ENCODE peak calls at places on chromosomes 3 and 15, in seven cellular contexts. P is EL; E is omental fat pad; J is heart left ventricle; O is AML-193; N is left lung; W is stimulated activated CD4-positive, alpha-beta T cell treated with anti-CD3 and anti-CD28 coated beads, TNF-alpha, amount 100 ng/mL, for 4 hours. Y is an unnamed sample.
A peak's percentile ranks its signal among the peaks of the same experiment; 100 is the strongest.

GRCh38 chr3:113329757-113330156 is 111.5 kb downstream of the CFAP44 start:
- DNase-seq in J (no peak), O (no peak), P (no peak), W (no peak), N (no peak), E (no peak), Y (no peak)

GRCh38 chr3:64161481-64161952 is 63.7 kb downstream of the PRICKLE2 start:
- DNase-seq in E (no peak), W (no peak), P (no peak), N (no peak), J (no peak), O (no peak), Y (no peak)

GRCh38 chr15:79901958-79902357 is 5.1 kb upstream of the MTHFS start:
- DNase-seq in J (no peak), N (no peak), O (no peak), W (no peak), E (no peak), P (no peak), Y (no peak)

GRCh38 chr3:145716519-145716918 is 444.5 kb downstream of the PLOD2 start:
- DNase-seq in P (peak; percentile 1), W (no peak), E (no peak), J (no peak), N (no peak), O (no peak), Y (no peak)

GRCh38 chr15:80087104-80087503 is 27.6 kb downstream of the ZFAND6 start:
- DNase-seq in J (no peak), P (no peak), O (no peak), W (no peak), N (no peak), E (no peak), Y (peak; percentile 69)

GRCh38 chr15:39344662-39345141 is 236.2 kb upstream of the THBS1 start:
- DNase-seq in P (no peak), E (no peak), N (no peak), J (no peak), O (no peak), W (no peak), Y (no peak)

GRCh38 chr3:125008766-125009165 is 47.0 kb downstream of the HEG1 start:
- DNase-seq in J (no peak), E (no peak), W (no peak), O (no peak), N (no peak), P (no peak), Y (no peak)

GRCh38 chr3:25235033-25235432 is 193.0 kb upstream of the RARB start:
- DNase-seq in N (no peak), W (no peak), P (no peak), E (no peak), J (no peak), O (no peak), Y (no peak)

GRCh38 chr3:150414273-150414672 is 6.2 kb downstream of the TSC22D2 start:
- DNase-seq in J (no peak), E (no peak), O (peak; percentile 32), N (no peak), P (peak; percentile 67), W (no peak), Y (peak; percentile 49)

GRCh38 chr3:66493464-66494099 is 7.2 kb downstream of the LRIG1 start:
- DNase-seq in J (no peak), E (no peak), W (no peak), P (no peak), O (no peak), N (no peak), Y (no peak)

GRCh38 chr15:43775411-43775965 is 1.3 kb downstream of the ELL3 start:
- DNase-seq in P (peak; percentile 54), N (no peak), O (no peak), E (no peak), J (peak; percentile 31), W (no peak), Y (peak; percentile 84)

GRCh38 chr3:65742914-65743313 is 295.8 kb downstream of the MAGI1 start:
- DNase-seq in N (no peak), J (no peak), E (no peak), P (peak; percentile 52), O (no peak), W (no peak), Y (no peak)

GRCh38 chr3:169041677-169042171 is 621.8 kb downstream of the MECOM start:
- DNase-seq in J (no peak), N (no peak), E (no peak), W (no peak), O (peak; percentile 47), P (peak; percentile 55), Y (peak; percentile 77)

GRCh38 chr3:129602309-129602708 is 4.2 kb downstream of the PLXND1 start:
- DNase-seq in P (no peak), N (no peak), J (peak; percentile 23), O (no peak), E (no peak), W (no peak), Y (no peak)

GRCh38 chr3:52277972-52278509 is 408 bp downstream of the WDR82 start:
- DNase-seq in W (peak; percentile 67), J (peak; percentile 75), N (peak; percentile 93), E (no peak), P (no peak), O (peak; percentile 76), Y (no peak)

GRCh38 chr3:47082519-47082918 is 81.4 kb downstream of the SETD2 start:
- DNase-seq in J (no peak), P (peak; percentile 42), O (no peak), N (no peak), E (no peak), W (no peak), Y (no peak)

GRCh38 chr3:109316162-109316730 is at the start of gene DPPA2:
- DNase-seq in W (no peak), O (no peak), P (no peak), J (no peak), E (no peak), N (no peak), Y (no peak)

GRCh38 chr15:51758645-51759044 is 7.2 kb downstream of the TMOD2 start:
- DNase-seq in E (no peak), N (no peak), P (peak; percentile 65), W (no peak), J (peak; percentile 79), O (no peak), Y (no peak)

GRCh38 chr3:170171563-170171962 is 10.0 kb downstream of the PHC3 start:
- DNase-seq in J (no peak), N (no peak), O (no peak), W (no peak), P (no peak), E (no peak), Y (no peak)

GRCh38 chr3:123044981-123045763 is 17.6 kb upstream of the SEMA5B start:
- DNase-seq in O (no peak), W (no peak), J (no peak), P (peak; percentile 23), E (no peak), N (no peak), Y (no peak)

GRCh38 chr3:183541738-183542137 is 13.8 kb downstream of the KLHL6 start:
- DNase-seq in P (no peak), W (no peak), O (no peak), E (no peak), J (peak; percentile 31), N (peak; percentile 79), Y (no peak)

GRCh38 chr3:18111702-18112311 is 313.3 kb downstream of the SATB1 start:
- DNase-seq in W (no peak), E (no peak), N (no peak), J (no peak), P (peak; percentile 56), O (no peak), Y (peak; percentile 33)

GRCh38 chr15:76903251-76903681 is 1.9 kb downstream of the SCAPER start:
- DNase-seq in N (no peak), E (no peak), W (no peak), P (peak; percentile 59), O (peak; percentile 30), J (no peak), Y (peak; percentile 38)

GRCh38 chr15:101053261-101053660 is 134.1 kb downstream of the LRRK1 start:
- DNase-seq in W (no peak), P (no peak), O (no peak), J (no peak), N (no peak), E (peak; percentile 17), Y (no peak)

GRCh38 chr3:186365202-186365974 is 3.4 kb upstream of the DGKG start:
- DNase-seq in P (no peak), N (no peak), W (no peak), O (peak; percentile 100), J (peak; percentile 76), E (no peak), Y (no peak)

GRCh38 chr15:92277776-92278175 is 115.9 kb upstream of the ST8SIA2 start:
- DNase-seq in E (no peak), W (no peak), P (peak; percentile 13), O (peak; percentile 18), N (no peak), J (no peak), Y (peak; percentile 42)

GRCh38 chr3:171829841-171830559 is 13.1 kb upstream of the TMEM212 start:
- DNase-seq in N (peak; percentile 84), E (no peak), O (peak; percentile 56), P (peak; percentile 81), W (no peak), J (peak; percentile 92), Y (peak; percentile 77)

GRCh38 chr3:140629351-140630137 is 48.3 kb upstream of the TRIM42 start:
- DNase-seq in N (no peak), O (no peak), E (no peak), W (no peak), J (no peak), P (peak; percentile 82), Y (peak; percentile 96)

GRCh38 chr3:151765685-151766084 is 32.0 kb downstream of the AADACL2 start:
- DNase-seq in P (no peak), N (no peak), E (no peak), J (no peak), W (no peak), O (no peak), Y (no peak)